ENCODE peak calls at places on chromosome 17, in five cellular contexts. I is heart left ventricle, A is right lobe of liver, J is testis, L is stomach. Y is an unnamed sample.
A peak's percentile ranks its signal among the peaks of the same experiment; 100 is the strongest.

GRCh38 chr17:58328195-58329034 is at the start of gene TSPOAP1:
- DNase-seq in I (no peak), A (no peak), J (no peak), L (no peak), Y (no peak)

GRCh38 chr17:72927760-72928159 is 164.7 kb downstream of the SLC39A11 start:
- DNase-seq in I (no peak), A (no peak), J (no peak), L (no peak), Y (no peak)

GRCh38 chr17:64418506-64419339 is 28.1 kb upstream of the PECAM1 start:
- DNase-seq in I (no peak), A (no peak), J (peak; percentile 25), L (no peak), Y (no peak)

GRCh38 chr17:80899402-80900268 is 92.0 kb upstream of the CHMP6 start:
- DNase-seq in I (no peak), A (peak; percentile 78), J (no peak), L (peak; percentile 29), Y (no peak)

GRCh38 chr17:5500247-5500803 is 14.0 kb downstream of the MIS12 start:
- DNase-seq in I (no peak), A (no peak), J (no peak), L (no peak), Y (no peak)

GRCh38 chr17:58339775-58340622 is 11.4 kb upstream of the TSPOAP1 start:
- DNase-seq in I (no peak), A (no peak), J (no peak), L (no peak), Y (no peak)

GRCh38 chr17:8480011-8480976 is 44.6 kb downstream of the NDEL1 start:
- DNase-seq in I (no peak), A (peak; percentile 40), J (peak; percentile 72), L (no peak), Y (no peak)

GRCh38 chr17:6355196-6355595 is 79.7 kb downstream of the AIPL1 start:
- DNase-seq in I (no peak), A (no peak), J (no peak), L (no peak), Y (no peak)

GRCh38 chr17:65557349-65558310 is 3.8 kb downstream of the AXIN2 start:
- DNase-seq in I (no peak), A (no peak), J (no peak), L (no peak), Y (no peak)

GRCh38 chr17:3447625-3448024 is 14.0 kb upstream of the OR1E2 start:
- DNase-seq in I (no peak), A (no peak), J (no peak), L (no peak), Y (no peak)

GRCh38 chr17:58541249-58541648 is 26.8 kb upstream of the MTMR4 start:
- DNase-seq in I (no peak), A (no peak), J (no peak), L (no peak), Y (no peak)

GRCh38 chr17:50533720-50534148 is 1.2 kb downstream of the EPN3 start:
- DNase-seq in I (peak; percentile 77), A (no peak), J (peak; percentile 97), L (peak; percentile 97), Y (peak; percentile 75)

GRCh38 chr17:70863436-70864248 is 694.3 kb downstream of the KCNJ2 start:
- DNase-seq in I (no peak), A (no peak), J (no peak), L (no peak), Y (no peak)

GRCh38 chr17:19270347-19270950 is 33.3 kb downstream of the EPN2 start:
- DNase-seq in I (no peak), A (peak; percentile 64), J (no peak), L (no peak), Y (no peak)

GRCh38 chr17:63542218-63542545 is 8.1 kb upstream of the DCAF7 start:
- DNase-seq in I (no peak), A (peak; percentile 43), J (no peak), L (no peak), Y (no peak)

GRCh38 chr17:45043268-45043681 is 8.2 kb downstream of the DCAKD start:
- DNase-seq in I (peak; percentile 53), A (peak; percentile 63), J (peak; percentile 61), L (no peak), Y (no peak)

GRCh38 chr17:35088647-35088910 is 25.1 kb upstream of the RFFL start:
- DNase-seq in I (peak; percentile 46), A (no peak), J (no peak), L (peak; percentile 44), Y (no peak)

DNA sequence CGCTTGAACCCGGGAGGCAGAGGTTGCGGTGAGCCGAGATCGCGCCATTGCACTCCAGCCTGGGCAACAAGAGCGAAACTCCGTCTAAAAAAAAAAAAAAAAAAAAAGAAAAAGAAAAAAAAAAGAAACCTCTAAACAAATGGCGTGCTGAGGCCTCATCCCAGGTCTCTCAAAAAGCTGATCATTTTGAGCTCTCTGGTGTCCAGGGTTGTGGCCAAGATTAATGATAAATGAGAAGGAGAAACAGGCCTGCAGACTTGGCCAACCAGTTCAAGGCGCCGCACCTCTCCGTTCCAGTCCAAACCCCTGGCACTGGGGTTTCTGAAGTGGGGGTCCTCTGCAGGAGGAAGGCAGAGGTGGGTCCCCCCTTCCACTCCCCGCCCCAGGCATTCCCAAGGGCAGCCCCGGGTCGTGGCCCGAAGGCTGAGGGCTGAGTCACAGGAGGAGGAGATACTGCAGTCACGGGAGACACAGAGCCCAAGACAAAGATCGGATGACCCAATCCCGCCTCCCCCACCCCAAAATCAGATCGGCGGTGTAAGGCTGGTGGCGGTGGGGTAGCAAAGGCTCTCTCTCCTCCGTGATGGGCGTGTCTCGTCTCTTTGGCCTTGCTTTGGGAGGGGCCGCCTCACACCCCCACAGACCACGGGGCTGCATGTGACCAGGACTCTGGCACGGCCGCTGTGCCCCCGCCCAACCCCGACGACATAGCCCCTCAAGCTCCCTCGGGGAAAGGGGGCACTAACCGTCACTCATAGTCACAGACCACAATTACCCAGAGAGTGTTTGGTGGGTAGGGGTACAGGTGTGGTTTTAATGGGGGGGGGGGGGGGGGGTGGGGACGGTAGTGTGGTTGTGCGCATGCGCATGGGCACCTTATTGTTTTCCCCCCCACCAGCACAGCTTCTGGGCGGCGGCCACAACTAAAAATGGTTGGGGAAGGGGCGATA is 1.1 kb downstream of the VAT1 start:
- DNase-seq in I (peak; percentile 74), A (no peak), J (peak; percentile 90), L (peak; percentile 34), Y (peak; percentile 82)
- TF ChIP-seq POLR2A in I (peak; percentile 27), A (no peak), J (no peak), L (no peak), Y (no peak)

GRCh38 chr17:82884923-82885322 is 45.1 kb upstream of the ZNF750 start:
- DNase-seq in I (no peak), A (no peak), J (no peak), L (no peak), Y (no peak)
- TF ChIP-seq POLR2A in I (no peak), A (no peak), J (no peak), L (no peak), Y (no peak)

GRCh38 chr17:42122371-42123303 is at the start of gene HSPB9:
- DNase-seq in I (peak; percentile 30), A (peak; percentile 88), J (no peak), L (peak; percentile 85), Y (peak; percentile 69)
- TF ChIP-seq POLR2A in I (no peak), A (peak; percentile 46), J (no peak), L (no peak), Y (no peak)

DNA sequence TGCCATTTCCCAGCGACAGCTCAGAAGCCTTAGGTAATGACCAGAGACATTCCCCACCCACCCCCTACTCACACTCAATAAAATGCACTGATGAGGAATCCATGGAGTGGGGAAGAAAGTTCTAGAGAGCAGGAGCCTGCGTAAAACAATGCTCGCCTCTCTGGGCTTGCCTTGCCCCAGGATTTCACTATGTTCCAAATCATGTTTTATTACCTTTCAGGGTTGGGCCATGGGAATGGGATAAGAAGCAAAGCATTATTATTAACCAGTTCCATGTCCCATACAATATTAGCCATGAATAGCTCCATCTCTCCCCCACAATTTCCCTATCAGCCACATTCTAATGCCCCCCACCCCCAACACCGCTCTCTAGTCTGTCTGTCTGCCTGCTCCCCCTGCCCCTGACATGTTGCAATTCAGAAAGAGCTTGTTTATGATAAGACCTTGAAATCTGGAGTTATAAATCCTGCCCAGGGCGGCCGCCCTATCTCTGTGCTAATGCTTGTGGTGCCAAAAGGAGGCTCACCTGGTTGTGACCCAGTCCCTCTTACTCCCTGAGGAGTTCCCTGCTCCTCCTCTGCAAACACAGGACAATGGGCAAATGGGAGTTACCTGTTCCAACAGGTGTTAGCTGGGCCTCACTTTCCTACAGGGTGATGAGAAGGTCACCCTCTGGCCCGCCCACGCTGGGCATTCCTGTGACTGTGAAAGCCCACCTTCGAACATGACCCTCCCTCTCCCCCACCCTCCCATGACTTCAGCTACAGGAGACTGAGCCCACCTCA is 28.0 kb upstream of the DDX52 start:
- DNase-seq in I (no peak), A (no peak), J (no peak), L (no peak), Y (no peak)
- TF ChIP-seq POLR2A in I (no peak), A (no peak), J (no peak), L (no peak), Y (no peak)

GRCh38 chr17:48604770-48605329 is at the start of gene HOXB6:
- DNase-seq in I (no peak), A (no peak), J (no peak), L (no peak), Y (no peak)
- TF ChIP-seq POLR2A in I (no peak), A (no peak), J (no peak), L (no peak), Y (peak; percentile 37)